ENCODE peak calls at places on chromosome 20, in four cellular contexts. Q is stimulated activated CD4-positive, alpha-beta T cell treated with anti-CD3 and anti-CD28 coated beads, Interleukin-4, amount 100 ng/mL, for 4 hours; A is dorsolateral prefrontal cortex; E is activated T-cell treated with anti-CD3 and anti-CD28 coated beads, Interleukin-2, amount 50 U/mL, for 4 hours. H is an unnamed sample.

GRCh38 chr20:49486064-49486463 is 3.6 kb upstream of the KCNB1 start:
- DNase-seq in E (no peak), A (no peak), Q (no peak), H (no peak)

GRCh38 chr20:4470375-4470774 is 251.3 kb upstream of the PRND start:
- DNase-seq in A (no peak), Q (no peak), E (no peak), H (no peak)

GRCh38 chr20:31712112-31712553 is 10.5 kb downstream of the BCL2L1 start:
- DNase-seq in A (peak), Q (no peak), E (no peak), H (no peak)

GRCh38 chr20:55057779-55058415 is 582.5 kb downstream of the DOK5 start:
- DNase-seq in A (no peak), E (no peak), Q (no peak), H (no peak)

GRCh38 chr20:1332749-1333300 is 3.9 kb upstream of the SDCBP2 start:
- DNase-seq in Q (no peak), E (no peak), A (no peak), H (no peak)

GRCh38 chr20:8809107-8809953 is 259.6 kb upstream of the PLCB4 start:
- DNase-seq in E (no peak), Q (no peak), A (no peak), H (no peak)

GRCh38 chr20:16615199-16615598 is 42.0 kb upstream of the KIF16B start:
- DNase-seq in A (no peak), Q (no peak), E (no peak), H (no peak)

GRCh38 chr20:50911030-50911429 is 20.2 kb downstream of the ADNP start:
- DNase-seq in E (no peak), A (no peak), Q (no peak), H (no peak)

GRCh38 chr20:24321939-24322338 is 147.5 kb upstream of the SYNDIG1 start:
- DNase-seq in A (no peak), Q (no peak), E (no peak), H (no peak)

GRCh38 chr20:32112862-32113261 is 3.3 kb downstream of the TM9SF4 start:
- DNase-seq in E (no peak), A (no peak), Q (no peak), H (no peak)

GRCh38 chr20:43914697-43915208 is at the start of gene TOX2:
- DNase-seq in Q (peak), A (no peak), E (peak), H (peak)

GRCh38 chr20:1171461-1172093 is 13.2 kb downstream of the TMEM74B start:
- DNase-seq in E (no peak), Q (no peak), A (no peak), H (no peak)

GRCh38 chr20:6560978-6561377 is 206.5 kb upstream of the BMP2 start:
- DNase-seq in E (no peak), Q (no peak), A (no peak), H (no peak)

GRCh38 chr20:37323985-37324384 is 22.0 kb upstream of the SRC start:
- DNase-seq in Q (no peak), E (no peak), A (no peak), H (no peak)

GRCh38 chr20:33259371-33259770 is 23.6 kb downstream of the BPIFA1 start:
- DNase-seq in A (no peak), E (no peak), Q (no peak), H (no peak)

GRCh38 chr20:47309806-47310426 is 46.6 kb downstream of the ZMYND8 start:
- DNase-seq in A (peak), Q (no peak), E (no peak), H (no peak)

GRCh38 chr20:62922451-62922921 is 3.8 kb downstream of the DIDO1 start:
- DNase-seq in E (peak), Q (peak), A (no peak), H (peak)

GRCh38 chr20:16694176-16694575 is 35.6 kb upstream of the SNRPB2 start:
- DNase-seq in A (no peak), E (no peak), Q (no peak), H (no peak)

GRCh38 chr20:35007891-35008290 is 52.2 kb downstream of the MYH7B start:
- DNase-seq in Q (no peak), E (no peak), A (no peak), H (no peak)

GRCh38 chr20:62617711-62618483 is 24.4 kb upstream of the SLCO4A1 start:
- DNase-seq in A (no peak), E (peak), Q (peak), H (peak)

GRCh38 chr20:58888521-58889333 is 36.2 kb downstream of the GNAS start:
- DNase-seq in A (peak), Q (peak), E (peak), H (peak)

GRCh38 chr20:35000922-35001595 is 45.4 kb downstream of the MYH7B start:
- DNase-seq in Q (no peak), E (no peak), A (no peak), H (no peak)

GRCh38 chr20:58682656-58683055 is 9.9 kb upstream of the NPEPL1 start:
- DNase-seq in Q (no peak), A (no peak), E (no peak), H (no peak)

GRCh38 chr20:63955281-63955845 is 853 bp downstream of the UCKL1 start:
- DNase-seq in E (peak), A (no peak), Q (peak), H (no peak)

GRCh38 chr20:51345601-51346101 is 196.9 kb downstream of the NFATC2 start:
- DNase-seq in A (no peak), E (no peak), Q (no peak), H (no peak)

GRCh38 chr20:41110930-41111577 is 26.3 kb upstream of the PLCG1 start:
- DNase-seq in A (no peak), Q (no peak), E (no peak), H (no peak)

GRCh38 chr20:23655551-23656211 is 17.9 kb upstream of the CST3 start:
- DNase-seq in A (peak), E (no peak), Q (no peak), H (no peak)

GRCh38 chr20:35616465-35617396 is 1.1 kb downstream of the SPAG4 start:
- DNase-seq in A (peak), E (peak), Q (peak), H (peak)

GRCh38 chr20:17558154-17558940 is 11.5 kb upstream of the DSTN start:
- DNase-seq in Q (no peak), E (no peak), A (no peak), H (no peak)

GRCh38 chr20:41176711-41177552 is 39.6 kb downstream of the PLCG1 start:
- DNase-seq in E (no peak), Q (no peak), A (peak), H (no peak)

GRCh38 chr20:53954734-53955658 is 115.4 kb downstream of the BCAS1 start:
- DNase-seq in E (no peak), Q (no peak), A (no peak), H (no peak)

GRCh38 chr20:56385130-56385529 is 6.9 kb downstream of the AURKA start:
- DNase-seq in E (no peak), A (no peak), Q (no peak), H (no peak)

GRCh38 chr20:47558699-47559098 is 57.0 kb downstream of the NCOA3 start:
- DNase-seq in Q (no peak), E (no peak), A (no peak), H (no peak)

GRCh38 chr20:732727-733126 is 35.6 kb downstream of the SLC52A3 start:
- DNase-seq in Q (no peak), A (no peak), E (no peak), H (no peak)

GRCh38 chr20:16417001-16417400 is 156.2 kb downstream of the KIF16B start:
- DNase-seq in Q (no peak), A (no peak), E (no peak), H (no peak)

GRCh38 chr20:21520702-21521595 is 7.1 kb upstream of the NKX2-2 start:
- DNase-seq in Q (no peak), E (no peak), A (no peak), H (no peak)

GRCh38 chr20:53631909-53632662 is 38.4 kb upstream of the ZNF217 start:
- DNase-seq in Q (no peak), E (no peak), A (no peak), H (no peak)

H was measured in T-helper 9 cell.